ENCODE peak calls at places on chromosomes 13 and 19, in nine cellular contexts. Y, L, I, E, F, K, M, A and T are unnamed samples.

GRCh38 chr19:28468701-28469459 is 744.1 kb downstream of the UQCRFS1 start:
- DNase-seq in Y (no peak), L (no peak), I (peak), E (no peak), F (peak), K (peak), M (no peak), A (no peak), T (no peak)

GRCh38 chr13:51759240-51759639 is 44.7 kb downstream of the DHRS12 start:
- DNase-seq in Y (peak), L (no peak), I (no peak), E (no peak), F (no peak), K (no peak), M (no peak), A (no peak), T (no peak)

GRCh38 chr13:31767175-31767900 is 28.0 kb downstream of the RXFP2 start:
- DNase-seq in Y (peak), L (no peak), I (no peak), E (no peak), F (no peak), K (no peak), M (no peak), A (no peak), T (no peak)

GRCh38 chr13:52010890-52011689 is at the start of gene ATP7B:
- DNase-seq in Y (no peak), L (no peak), I (peak), E (peak), F (peak), K (peak), M (no peak), A (peak), T (no peak)

GRCh38 chr13:53778937-53779336 is 750.3 kb downstream of the OLFM4 start:
- DNase-seq in Y (no peak), L (no peak), I (no peak), E (no peak), F (no peak), K (no peak), M (no peak), A (no peak), T (no peak)

GRCh38 chr13:97223711-97224461 is 1.8 kb downstream of the MBNL2 start:
- DNase-seq in Y (peak), L (no peak), I (peak), E (peak), F (no peak), K (peak), M (no peak), A (peak), T (peak)

GRCh38 chr19:5051619-5052018 is 82.7 kb downstream of the KDM4B start:
- DNase-seq in Y (no peak), L (no peak), I (no peak), E (no peak), F (no peak), K (no peak), M (no peak), A (no peak), T (no peak)

GRCh38 chr13:98910501-98910951 is 67.3 kb downstream of the DOCK9 start:
- DNase-seq in Y (peak), L (no peak), I (no peak), E (peak), F (no peak), K (no peak), M (peak), A (no peak), T (no peak)

GRCh38 chr19:34351382-34351802 is 13.6 kb upstream of the GPI start:
- DNase-seq in Y (no peak), L (no peak), I (no peak), E (no peak), F (peak), K (no peak), M (no peak), A (no peak), T (no peak)

GRCh38 chr19:55652311-55653078 is 2.3 kb upstream of the U2AF2 start:
- DNase-seq in Y (no peak), L (no peak), I (no peak), E (no peak), F (no peak), K (no peak), M (no peak), A (no peak), T (no peak)

GRCh38 chr19:18737337-18737953 is 53.7 kb downstream of the COMP start:
- DNase-seq in Y (peak), L (no peak), I (no peak), E (no peak), F (no peak), K (no peak), M (no peak), A (no peak), T (no peak)

GRCh38 chr13:71643466-71643865 is 223.5 kb downstream of the DACH1 start:
- DNase-seq in Y (no peak), L (no peak), I (no peak), E (no peak), F (no peak), K (no peak), M (no peak), A (no peak), T (no peak)

GRCh38 chr13:46603165-46603603 is 50.2 kb downstream of the LRCH1 start:
- DNase-seq in Y (no peak), L (no peak), I (peak), E (peak), F (no peak), K (no peak), M (no peak), A (no peak), T (no peak)

GRCh38 chr13:99979453-99980200 is 2.0 kb upstream of the ZIC2 start:
- DNase-seq in Y (no peak), L (no peak), I (no peak), E (no peak), F (peak), K (no peak), M (no peak), A (no peak), T (no peak)

GRCh38 chr19:15109768-15110417 is 2.7 kb downstream of the SYDE1 start:
- DNase-seq in Y (no peak), L (no peak), I (no peak), E (no peak), F (no peak), K (no peak), M (no peak), A (no peak), T (no peak)

GRCh38 chr19:17944301-17944700 is 11.5 kb downstream of the CCDC124 start:
- DNase-seq in Y (peak), L (no peak), I (no peak), E (no peak), F (no peak), K (no peak), M (no peak), A (no peak), T (no peak)

GRCh38 chr13:39462456-39462855 is 140.5 kb downstream of the LHFPL6 start:
- DNase-seq in Y (no peak), L (no peak), I (no peak), E (no peak), F (no peak), K (no peak), M (no peak), A (no peak), T (peak)

GRCh38 chr19:378706-379105 is 30.2 kb downstream of the C2CD4C start:
- DNase-seq in Y (no peak), L (no peak), I (no peak), E (no peak), F (no peak), K (no peak), M (no peak), A (no peak), T (no peak)

GRCh38 chr13:102291587-102292218 is 110.1 kb downstream of the FGF14 start:
- DNase-seq in Y (peak), L (no peak), I (no peak), E (no peak), F (no peak), K (no peak), M (no peak), A (no peak), T (no peak)

GRCh38 chr13:96581741-96582140 is 412.5 kb downstream of the OXGR1 start:
- DNase-seq in Y (no peak), L (no peak), I (no peak), E (no peak), F (no peak), K (no peak), M (no peak), A (no peak), T (peak)

GRCh38 chr19:383922-384800 is 24.8 kb downstream of the C2CD4C start:
- DNase-seq in Y (no peak), L (no peak), I (no peak), E (no peak), F (no peak), K (no peak), M (no peak), A (no peak), T (no peak)

GRCh38 chr13:26469602-26470001 is 87.9 kb upstream of the WASF3 start:
- DNase-seq in Y (no peak), L (no peak), I (no peak), E (no peak), F (no peak), K (no peak), M (no peak), A (no peak), T (no peak)

GRCh38 chr19:11191273-11191755 is 6.0 kb downstream of the KANK2 start:
- DNase-seq in Y (peak), L (no peak), I (peak), E (peak), F (no peak), K (peak), M (no peak), A (peak), T (no peak)

GRCh38 chr13:34696741-34697140 is 245.3 kb upstream of the NBEA start:
- DNase-seq in Y (no peak), L (no peak), I (no peak), E (no peak), F (no peak), K (no peak), M (no peak), A (no peak), T (no peak)

GRCh38 chr13:73809561-73809960 is 324.6 kb downstream of the KLF12 start:
- DNase-seq in Y (peak), L (no peak), I (no peak), E (no peak), F (no peak), K (no peak), M (no peak), A (no peak), T (no peak)

GRCh38 chr19:2888739-2889224 is 11.9 kb upstream of the ZNF57 start:
- DNase-seq in Y (no peak), L (no peak), I (peak), E (no peak), F (peak), K (peak), M (no peak), A (peak), T (no peak)

GRCh38 chr13:112619730-112620639 is 32.0 kb upstream of the TUBGCP3 start:
- DNase-seq in Y (no peak), L (no peak), I (peak), E (no peak), F (no peak), K (no peak), M (no peak), A (no peak), T (no peak)

GRCh38 chr19:7911509-7912143 is 3.0 kb upstream of the TGFBR3L start:
- DNase-seq in Y (no peak), L (no peak), I (no peak), E (no peak), F (no peak), K (no peak), M (no peak), A (no peak), T (no peak)

GRCh38 chr13:114174529-114174941 is 4.5 kb upstream of the CFAP97D2 start:
- DNase-seq in Y (peak), L (no peak), I (no peak), E (no peak), F (no peak), K (no peak), M (no peak), A (no peak), T (no peak)

GRCh38 chr19:5403968-5404640 is 51.1 kb upstream of the ZNRF4 start:
- DNase-seq in Y (peak), L (no peak), I (peak), E (peak), F (peak), K (peak), M (peak), A (peak), T (peak)

GRCh38 chr19:41452584-41453275 is 9.8 kb downstream of the ERICH4 start:
- DNase-seq in Y (no peak), L (no peak), I (no peak), E (no peak), F (no peak), K (no peak), M (no peak), A (no peak), T (no peak)

GRCh38 chr13:40152145-40152544 is 496.7 kb downstream of the COG6 start:
- DNase-seq in Y (peak), L (no peak), I (no peak), E (peak), F (no peak), K (no peak), M (no peak), A (no peak), T (no peak)

GRCh38 chr19:35318679-35319448 is 10.1 kb upstream of the CD22 start:
- DNase-seq in Y (peak), L (no peak), I (no peak), E (peak), F (no peak), K (peak), M (no peak), A (peak), T (peak)

GRCh38 chr13:74074723-74075122 is 59.5 kb downstream of the KLF12 start:
- DNase-seq in Y (peak), L (no peak), I (no peak), E (no peak), F (no peak), K (no peak), M (no peak), A (no peak), T (no peak)

GRCh38 chr13:33642374-33643065 is 175.4 kb upstream of the RFC3 start:
- DNase-seq in Y (peak), L (no peak), I (no peak), E (peak), F (no peak), K (peak), M (no peak), A (peak), T (no peak)

GRCh38 chr13:22880756-22881701 is 299.8 kb upstream of the SGCG start:
- DNase-seq in Y (no peak), L (no peak), I (no peak), E (no peak), F (no peak), K (no peak), M (no peak), A (no peak), T (no peak)

GRCh38 chr13:91375119-91375729 is 23.2 kb upstream of the GPC5 start:
- DNase-seq in Y (peak), L (no peak), I (peak), E (no peak), F (no peak), K (no peak), M (no peak), A (no peak), T (no peak)

GRCh38 chr13:108733141-108733540 is 103.7 kb downstream of the MYO16 start:
- DNase-seq in Y (no peak), L (no peak), I (no peak), E (no peak), F (no peak), K (no peak), M (no peak), A (no peak), T (no peak)

GRCh38 chr13:108728370-108728769 is 99.0 kb downstream of the MYO16 start:
- DNase-seq in Y (no peak), L (no peak), I (peak), E (no peak), F (no peak), K (no peak), M (no peak), A (no peak), T (no peak)
- TF ChIP-seq CTCF in Y (no peak), L (no peak), I (peak), E (no peak), F (no peak), K (no peak), M (no peak), A (no peak), T (no peak)

DNA sequence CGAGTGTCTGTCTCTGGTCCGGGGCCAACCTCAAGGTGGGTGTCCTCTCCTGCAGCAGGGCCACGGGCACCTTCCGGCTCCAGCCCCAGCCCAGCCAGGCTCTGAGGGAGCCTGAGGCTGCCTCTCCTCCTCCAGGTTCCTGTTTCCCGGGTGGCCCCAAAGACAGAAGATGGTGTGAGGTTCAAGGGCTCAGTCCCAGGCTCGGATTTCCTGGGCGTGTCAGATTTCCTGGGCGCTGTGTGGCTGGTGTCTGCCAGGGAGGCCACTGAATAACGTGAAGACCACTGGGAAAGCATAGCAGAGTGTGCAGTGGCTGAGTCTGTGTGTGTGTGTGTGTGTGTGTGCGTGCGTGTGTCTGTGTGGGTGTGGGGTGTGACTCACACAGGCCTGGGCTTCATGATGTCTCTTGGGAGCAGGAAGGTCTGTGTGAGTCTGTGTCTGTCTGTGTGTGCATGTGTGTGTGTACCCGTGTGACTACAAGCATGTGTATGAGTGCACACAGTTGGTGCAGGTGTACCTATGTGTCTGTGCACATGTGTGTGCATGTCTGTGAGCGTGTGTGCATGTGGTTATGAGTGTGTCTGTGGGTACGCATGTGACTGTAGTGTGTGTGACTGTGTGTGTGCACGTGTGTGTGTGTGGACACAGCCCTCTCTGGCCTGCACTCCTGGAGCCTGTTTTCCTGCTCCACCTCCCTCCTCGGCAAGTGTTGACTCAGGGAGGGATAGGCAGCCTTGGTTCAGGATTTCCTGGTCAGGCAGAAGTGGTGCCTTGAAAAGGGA is 28.3 kb downstream of the CEBPA start:
- DNase-seq in Y (peak), L (no peak), I (no peak), E (no peak), F (no peak), K (peak), M (no peak), A (peak), T (peak)
- H3K27ac ChIP-seq in Y (no peak), L (peak), I (no peak), E (peak), F (no peak), K (peak), M (no peak), A (no peak), T (peak)

DNA sequence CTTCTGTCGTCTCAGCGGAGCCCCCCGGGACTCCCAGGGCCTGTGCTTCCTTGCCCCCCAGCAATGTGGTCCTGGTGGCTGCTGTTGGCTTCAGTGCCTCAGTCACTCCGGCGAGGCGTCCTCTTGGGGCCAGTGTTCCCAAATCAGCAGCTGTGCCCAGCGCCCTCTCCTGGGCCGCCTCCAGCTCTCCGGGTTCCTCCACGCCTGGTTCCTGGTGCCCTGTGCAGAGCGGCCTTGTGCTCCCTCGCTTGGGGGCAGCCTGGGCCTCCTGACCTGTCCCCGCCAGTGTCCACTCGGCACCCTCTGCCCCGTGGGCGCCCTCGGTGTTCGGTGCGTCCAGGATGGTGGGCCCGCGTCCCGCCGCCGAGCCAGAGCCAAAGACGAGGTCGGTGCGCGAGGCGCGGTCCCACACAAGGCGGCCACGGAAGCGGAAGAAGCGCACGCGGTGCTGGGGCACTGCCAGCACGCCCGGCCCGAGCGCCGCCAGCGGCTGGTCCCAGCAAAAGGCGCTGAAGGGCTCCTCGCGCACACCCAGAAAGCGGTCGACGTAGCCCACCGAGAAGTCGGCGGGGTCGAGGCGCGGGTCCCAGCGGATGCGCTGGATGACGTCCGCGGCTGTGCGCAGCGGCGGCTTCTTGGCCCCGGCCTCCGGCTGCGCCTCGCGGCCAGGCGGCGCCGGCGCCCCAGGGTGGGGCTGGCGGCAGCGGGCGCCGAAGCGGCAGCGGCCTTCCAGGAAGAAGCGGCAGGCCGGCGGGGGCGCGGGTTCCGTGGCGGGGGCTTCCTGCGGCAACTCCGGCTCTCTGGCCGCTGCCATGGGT is 656 bp downstream of the LENG9 start:
- DNase-seq in Y (peak), L (no peak), I (peak), E (no peak), F (peak), K (peak), M (peak), A (peak), T (peak)
- TF ChIP-seq CTCF in Y (peak), L (no peak), I (peak), E (peak), F (no peak), K (peak), M (no peak), A (no peak), T (no peak)

GRCh38 chr13:20779405-20779804 is 5.6 kb upstream of the EEF1AKMT1 start:
- DNase-seq in Y (no peak), L (no peak), I (no peak), E (no peak), F (no peak), K (no peak), M (no peak), A (no peak), T (no peak)

GRCh38 chr13:20776751-20777150 is 3.0 kb upstream of the EEF1AKMT1 start:
- DNase-seq in Y (no peak), L (no peak), I (no peak), E (no peak), F (no peak), K (no peak), M (no peak), A (no peak), T (no peak)

GRCh38 chr13:20782116-20782708 is 8.5 kb upstream of the EEF1AKMT1 start:
- DNase-seq in Y (no peak), L (no peak), I (no peak), E (no peak), F (no peak), K (no peak), M (no peak), A (no peak), T (no peak)

GRCh38 chr13:20775961-20776360 is 2.2 kb upstream of the EEF1AKMT1 start:
- DNase-seq in Y (no peak), L (no peak), I (no peak), E (no peak), F (no peak), K (no peak), M (no peak), A (no peak), T (no peak)

DNA sequence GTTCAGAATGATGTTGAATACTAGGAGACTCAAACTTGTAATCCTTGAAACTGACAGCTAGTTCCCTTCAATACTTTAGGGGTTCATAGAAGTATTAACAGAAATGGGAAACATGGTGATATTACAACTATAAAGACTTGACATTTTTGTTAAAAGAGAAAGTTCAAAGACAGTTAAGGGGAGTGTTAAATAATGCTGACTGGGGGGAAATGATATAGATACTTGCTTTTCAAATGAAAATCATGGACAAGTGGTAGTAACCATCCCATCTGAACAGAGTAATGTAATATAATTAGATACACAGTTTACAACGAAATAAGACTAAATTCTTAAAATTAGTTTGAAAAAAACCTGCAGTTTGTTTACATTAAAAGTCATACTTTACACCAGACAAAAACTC is 6.6 kb upstream of the EEF1AKMT1 start:
- DNase-seq in Y (no peak), L (no peak), I (no peak), E (no peak), F (no peak), K (no peak), M (no peak), A (no peak), T (no peak)
- H3K27ac ChIP-seq in Y (no peak), L (no peak), I (no peak), E (no peak), F (no peak), K (no peak), M (no peak), A (no peak), T (no peak)

GRCh38 chr13:106373989-106374572 is 161.4 kb downstream of the EFNB2 start:
- DNase-seq in Y (peak), L (no peak), I (no peak), E (no peak), F (no peak), K (no peak), M (no peak), A (peak), T (no peak)
- TF ChIP-seq CTCF in Y (no peak), L (no peak), I (no peak), E (no peak), F (no peak), K (no peak), M (no peak), A (no peak), T (no peak)